ENCODE peak calls at places on chromosomes 6 and 20, in nine cellular contexts. K, C, B, F, Q, V, U, T and N are unnamed samples.
A peak's percentile ranks its signal among the peaks of the same experiment; 100 is the strongest.

GRCh38 chr20:50558483-50558925 is 48.3 kb downstream of the PTPN1 start:
- DNase-seq in F (peak; percentile 87), U (no peak), K (no peak), T (peak; percentile 88), V (no peak), B (no peak), C (peak; percentile 76), Q (no peak), N (no peak)

GRCh38 chr20:19256085-19256484 is 43.6 kb downstream of the SLC24A3 start:
- DNase-seq in Q (no peak), C (peak; percentile 4), T (peak; percentile 39), K (no peak), V (no peak), F (no peak), B (no peak), U (no peak), N (no peak)

GRCh38 chr6:39899540-39900295 is 34.5 kb downstream of the MOCS1 start:
- DNase-seq in F (peak; percentile 14), V (no peak), C (peak; percentile 37), K (no peak), Q (no peak), B (no peak), U (no peak), T (no peak), N (no peak)

GRCh38 chr6:167719920-167720319 is 106.8 kb upstream of the AFDN start:
- DNase-seq in K (no peak), V (no peak), C (no peak), Q (no peak), F (no peak), U (no peak), T (no peak), B (no peak), N (no peak)

GRCh38 chr6:74256387-74257180 is 560.6 kb downstream of the CD109 start:
- DNase-seq in C (no peak), F (peak; percentile 51), T (no peak), B (no peak), U (no peak), Q (no peak), V (no peak), K (no peak), N (no peak)

GRCh38 chr6:3407840-3408239 is 49.0 kb downstream of the SLC22A23 start:
- DNase-seq in K (no peak), C (no peak), F (no peak), U (no peak), V (no peak), Q (no peak), B (no peak), T (no peak), N (no peak)

GRCh38 chr6:446418-447366 is 55.1 kb downstream of the IRF4 start:
- DNase-seq in T (no peak), Q (no peak), V (peak; percentile 94), U (peak; percentile 58), B (no peak), K (no peak), F (no peak), C (no peak), N (peak; percentile 56)

GRCh38 chr6:101961357-101961756 is 567.8 kb downstream of the GRIK2 start:
- DNase-seq in T (no peak), U (no peak), K (no peak), V (no peak), B (no peak), F (no peak), Q (no peak), C (no peak), N (no peak)